ENCODE peak calls at places on chromosomes 13 and 19, in nine cellular contexts. S, F, G, K, D, U, J, X and H are unnamed samples.
A peak's percentile ranks its signal among the peaks of the same experiment; 100 is the strongest.

GRCh38 chr13:70736622-70737317 is 628.5 kb upstream of the KLHL1 start:
- DNase-seq in S (no peak), F (no peak), G (no peak), K (no peak), D (no peak), U (no peak), J (no peak), X (no peak), H (no peak)

GRCh38 chr13:30690282-30691188 is 44.8 kb upstream of the ALOX5AP start:
- DNase-seq in S (peak; percentile 71), F (peak; percentile 24), G (peak; percentile 87), K (no peak), D (no peak), U (no peak), J (no peak), X (peak; percentile 86), H (peak; percentile 75)

GRCh38 chr13:107091386-107091785 is 523.4 kb upstream of the ARGLU1 start:
- DNase-seq in S (no peak), F (no peak), G (no peak), K (no peak), D (no peak), U (no peak), J (no peak), X (no peak), H (no peak)

GRCh38 chr19:7301525-7301924 is 7.3 kb upstream of the INSR start:
- DNase-seq in S (no peak), F (no peak), G (no peak), K (no peak), D (no peak), U (no peak), J (no peak), X (no peak), H (no peak)

GRCh38 chr19:54127688-54128440 is 9.7 kb upstream of the CNOT3 start:
- DNase-seq in S (no peak), F (no peak), G (no peak), K (no peak), D (no peak), U (no peak), J (no peak), X (no peak), H (no peak)

GRCh38 chr19:13169769-13170168 is 19.6 kb downstream of the IER2 start:
- DNase-seq in S (peak; percentile 86), F (no peak), G (no peak), K (no peak), D (no peak), U (no peak), J (no peak), X (peak; percentile 72), H (peak; percentile 84)

GRCh38 chr13:78121459-78122348 is 203.1 kb upstream of the EDNRB start:
- DNase-seq in S (peak; percentile 38), F (peak; percentile 47), G (peak; percentile 10), K (peak; percentile 37), D (peak; percentile 2), U (peak; percentile 11), J (no peak), X (peak; percentile 31), H (peak; percentile 69)

GRCh38 chr19:43316591-43317319 is 36.7 kb upstream of the CD177 start:
- DNase-seq in S (peak; percentile 80), F (no peak), G (peak; percentile 40), K (no peak), D (no peak), U (no peak), J (no peak), X (peak; percentile 66), H (peak; percentile 75)

GRCh38 chr19:12705169-12705568 is 8.7 kb upstream of the FBXW9 start:
- DNase-seq in S (no peak), F (no peak), G (no peak), K (no peak), D (no peak), U (no peak), J (no peak), X (no peak), H (no peak)